ENCODE peak calls at places on chromosome 9, in eight cellular contexts. B, I, F, P, T, Y, M and V are unnamed samples.

GRCh38 chr9:77305622-77306365 is 128.5 kb downstream of the VPS13A start:
- DNase-seq in T (no peak), F (peak), P (peak), M (no peak), B (no peak), I (no peak), Y (no peak), V (no peak)

GRCh38 chr9:346114-346513 is 131.4 kb downstream of the DOCK8 start:
- DNase-seq in Y (no peak), P (no peak), T (no peak), M (no peak), B (no peak), F (no peak), I (no peak), V (peak)

GRCh38 chr9:34589656-34590375 is at the start of gene CNTFR:
- DNase-seq in I (peak), Y (peak), T (no peak), F (no peak), B (no peak), P (no peak), M (no peak), V (peak)

GRCh38 chr9:78210841-78211301 is 25.0 kb upstream of the CEP78 start:
- DNase-seq in P (no peak), T (no peak), Y (no peak), I (no peak), B (no peak), F (no peak), M (no peak), V (no peak)

GRCh38 chr9:16505159-16505558 is 365.3 kb downstream of the BNC2 start:
- DNase-seq in I (no peak), M (peak), B (peak), Y (no peak), P (peak), T (no peak), F (no peak), V (no peak)

GRCh38 chr9:79224672-79225433 is 346.9 kb upstream of the TLE4 start:
- DNase-seq in T (no peak), I (no peak), M (peak), Y (no peak), B (peak), F (peak), P (peak), V (no peak)

GRCh38 chr9:98536542-98537173 is 172.1 kb downstream of the GABBR2 start:
- DNase-seq in T (no peak), M (no peak), P (no peak), Y (no peak), F (peak), I (no peak), B (peak), V (no peak)

GRCh38 chr9:127837346-127837745 is 17.1 kb downstream of the ENG start:
- DNase-seq in Y (no peak), M (peak), B (no peak), P (peak), F (no peak), T (no peak), I (no peak), V (no peak)